ENCODE peak calls at places on chromosomes 13 and 19, in ten cellular contexts. One of them, this sample, is unnamed.
A peak's percentile ranks its signal among the peaks of the same experiment; 100 is the strongest.

GRCh38 chr13:109180905-109181425 is 551.6 kb downstream of the MYO16 start:
- DNase-seq in K562: no peak
- DNase-seq in transverse colon: no peak
- DNase-seq in IMR-90: peak; percentile 90
- DNase-seq in breast epithelium: no peak
- DNase-seq in A549: no peak
- DNase-seq in ovary: no peak
- DNase-seq in GM12891: no peak
- DNase-seq in stomach: no peak
- DNase-seq in H54: peak; percentile 44
- DNase-seq in this sample: no peak

GRCh38 chr19:30070970-30071632 is 129.1 kb downstream of the URI1 start:
- DNase-seq in K562: no peak
- DNase-seq in transverse colon: peak; percentile 4
- DNase-seq in IMR-90: no peak
- DNase-seq in breast epithelium: no peak
- DNase-seq in A549: no peak
- DNase-seq in ovary: no peak
- DNase-seq in GM12891: no peak
- DNase-seq in stomach: no peak
- DNase-seq in H54: no peak
- DNase-seq in this sample: no peak

GRCh38 chr13:98450495-98451167 is 126.3 kb downstream of the STK24 start:
- DNase-seq in K562: no peak
- DNase-seq in transverse colon: no peak
- DNase-seq in IMR-90: no peak
- DNase-seq in breast epithelium: no peak
- DNase-seq in A549: no peak
- DNase-seq in ovary: no peak
- DNase-seq in GM12891: no peak
- DNase-seq in stomach: no peak
- DNase-seq in H54: no peak
- DNase-seq in this sample: no peak

GRCh38 chr13:40617801-40618356 is 48.6 kb downstream of the FOXO1 start:
- DNase-seq in K562: no peak
- DNase-seq in transverse colon: no peak
- DNase-seq in IMR-90: no peak
- DNase-seq in breast epithelium: no peak
- DNase-seq in A549: no peak
- DNase-seq in ovary: no peak
- DNase-seq in GM12891: no peak
- DNase-seq in stomach: no peak
- DNase-seq in H54: no peak
- DNase-seq in this sample: no peak

GRCh38 chr19:49950590-49950948 is 10.4 kb downstream of the SIGLEC11 start:
- DNase-seq in K562: no peak
- DNase-seq in transverse colon: no peak
- DNase-seq in IMR-90: no peak
- DNase-seq in breast epithelium: no peak
- DNase-seq in A549: no peak
- DNase-seq in ovary: no peak
- DNase-seq in GM12891: no peak
- DNase-seq in stomach: no peak
- DNase-seq in H54: no peak
- DNase-seq in this sample: no peak

GRCh38 chr13:55214851-55215345 is 1925.8 kb upstream of the PRR20A start:
- DNase-seq in K562: no peak
- DNase-seq in transverse colon: no peak
- DNase-seq in IMR-90: no peak
- DNase-seq in breast epithelium: no peak
- DNase-seq in A549: no peak
- DNase-seq in ovary: no peak
- DNase-seq in GM12891: no peak
- DNase-seq in stomach: no peak
- DNase-seq in H54: no peak
- DNase-seq in this sample: no peak

GRCh38 chr13:105914637-105915036 is 620.8 kb downstream of the EFNB2 start:
- DNase-seq in K562: no peak
- DNase-seq in transverse colon: no peak
- DNase-seq in IMR-90: peak; percentile 95
- DNase-seq in breast epithelium: no peak
- DNase-seq in A549: no peak
- DNase-seq in ovary: no peak
- DNase-seq in GM12891: no peak
- DNase-seq in stomach: no peak
- DNase-seq in H54: no peak
- DNase-seq in this sample: no peak

GRCh38 chr13:31409678-31410356 is 210.0 kb downstream of the B3GLCT start:
- DNase-seq in K562: no peak
- DNase-seq in transverse colon: no peak
- DNase-seq in IMR-90: no peak
- DNase-seq in breast epithelium: no peak
- DNase-seq in A549: no peak
- DNase-seq in ovary: no peak
- DNase-seq in GM12891: no peak
- DNase-seq in stomach: no peak
- DNase-seq in H54: no peak
- DNase-seq in this sample: no peak

GRCh38 chr13:113882716-113883115 is 18.8 kb upstream of the GAS6 start:
- DNase-seq in K562: no peak
- DNase-seq in transverse colon: no peak
- DNase-seq in IMR-90: no peak
- DNase-seq in breast epithelium: no peak
- DNase-seq in A549: no peak
- DNase-seq in ovary: no peak
- DNase-seq in GM12891: no peak
- DNase-seq in stomach: no peak
- DNase-seq in H54: no peak
- DNase-seq in this sample: no peak

GRCh38 chr19:35901055-35901644 is 810 bp upstream of the NFKBID start:
- DNase-seq in K562: no peak
- DNase-seq in transverse colon: no peak
- DNase-seq in IMR-90: peak; percentile 51
- DNase-seq in breast epithelium: no peak
- DNase-seq in A549: no peak
- DNase-seq in ovary: no peak
- DNase-seq in GM12891: no peak
- DNase-seq in stomach: no peak
- DNase-seq in H54: peak; percentile 69
- DNase-seq in this sample: no peak

GRCh38 chr13:42997381-42997780 is 5.3 kb upstream of the EPSTI1 start:
- DNase-seq in K562: no peak
- DNase-seq in transverse colon: no peak
- DNase-seq in IMR-90: peak; percentile 40
- DNase-seq in breast epithelium: no peak
- DNase-seq in A549: no peak
- DNase-seq in ovary: no peak
- DNase-seq in GM12891: no peak
- DNase-seq in stomach: no peak
- DNase-seq in H54: no peak
- DNase-seq in this sample: no peak

GRCh38 chr13:46211521-46212351 is at the start of gene LRRC63:
- DNase-seq in K562: peak; percentile 67
- DNase-seq in transverse colon: peak; percentile 87
- DNase-seq in IMR-90: no peak
- DNase-seq in breast epithelium: peak; percentile 54
- DNase-seq in A549: peak; percentile 38
- DNase-seq in ovary: peak; percentile 27
- DNase-seq in GM12891: peak; percentile 59
- DNase-seq in stomach: peak; percentile 87
- DNase-seq in H54: peak; percentile 35
- DNase-seq in this sample: peak; percentile 93

DNA sequence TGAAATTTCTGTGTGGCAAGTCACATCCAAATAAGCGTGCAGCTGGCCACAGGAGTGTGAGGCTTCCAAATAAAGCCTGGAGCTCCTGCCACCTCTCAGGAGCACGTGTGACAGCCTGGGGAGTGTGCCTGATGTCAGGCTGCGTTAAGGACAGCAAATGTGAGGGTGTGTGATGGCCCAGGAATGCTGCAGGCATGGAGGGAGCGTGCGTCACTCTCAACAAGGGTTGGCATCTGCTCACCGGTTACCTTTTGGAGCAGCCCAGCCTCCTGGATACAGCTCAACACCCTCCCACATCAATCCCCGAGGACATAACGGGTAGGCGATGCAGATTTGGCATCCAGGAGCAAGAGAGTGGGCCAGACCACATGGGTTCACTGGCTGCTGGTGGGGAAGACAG is 19.0 kb downstream of the NUMBL start:
- DNase-seq in K562: no peak
- DNase-seq in transverse colon: no peak
- DNase-seq in IMR-90: no peak
- DNase-seq in breast epithelium: peak; percentile 81
- DNase-seq in A549: no peak
- DNase-seq in ovary: no peak
- DNase-seq in GM12891: no peak
- DNase-seq in stomach: no peak
- DNase-seq in H54: no peak
- DNase-seq in this sample: no peak
- TF ChIP-seq POLR2A in K562: no peak
- TF ChIP-seq POLR2A in transverse colon: no peak
- TF ChIP-seq POLR2A in IMR-90: no peak
- TF ChIP-seq POLR2A in breast epithelium: no peak
- TF ChIP-seq POLR2A in A549: peak; percentile 11
- TF ChIP-seq POLR2A in ovary: no peak
- TF ChIP-seq POLR2A in GM12891: no peak
- TF ChIP-seq POLR2A in stomach: no peak
- TF ChIP-seq POLR2A in H54: no peak
- TF ChIP-seq POLR2A in this sample: no peak

GRCh38 chr13:24746618-24747247 is 17.2 kb upstream of the RNF17 start:
- DNase-seq in K562: no peak
- DNase-seq in transverse colon: no peak
- DNase-seq in IMR-90: no peak
- DNase-seq in breast epithelium: no peak
- DNase-seq in A549: peak; percentile 17
- DNase-seq in ovary: no peak
- DNase-seq in GM12891: no peak
- DNase-seq in stomach: no peak
- DNase-seq in H54: no peak
- DNase-seq in this sample: peak; percentile 8
- TF ChIP-seq POLR2A in K562: no peak
- TF ChIP-seq POLR2A in transverse colon: no peak
- TF ChIP-seq POLR2A in IMR-90: no peak
- TF ChIP-seq POLR2A in breast epithelium: no peak
- TF ChIP-seq POLR2A in A549: no peak
- TF ChIP-seq POLR2A in ovary: no peak
- TF ChIP-seq POLR2A in GM12891: no peak
- TF ChIP-seq POLR2A in stomach: no peak
- TF ChIP-seq POLR2A in H54: no peak
- TF ChIP-seq POLR2A in this sample: no peak

GRCh38 chr19:51793994-51794393 is 963 bp upstream of the FPR3 start:
- DNase-seq in K562: no peak
- DNase-seq in transverse colon: no peak
- DNase-seq in IMR-90: no peak
- DNase-seq in breast epithelium: no peak
- DNase-seq in A549: no peak
- DNase-seq in ovary: no peak
- DNase-seq in GM12891: no peak
- DNase-seq in stomach: no peak
- DNase-seq in H54: no peak
- DNase-seq in this sample: no peak

GRCh38 chr19:51798958-51799310 is 4.0 kb downstream of the FPR3 start:
- DNase-seq in K562: no peak
- DNase-seq in transverse colon: peak; percentile 11
- DNase-seq in IMR-90: no peak
- DNase-seq in breast epithelium: no peak
- DNase-seq in A549: no peak
- DNase-seq in ovary: no peak
- DNase-seq in GM12891: no peak
- DNase-seq in stomach: no peak
- DNase-seq in H54: no peak
- DNase-seq in this sample: no peak

GRCh38 chr19:51798127-51798526 is 3.2 kb downstream of the FPR3 start:
- DNase-seq in K562: no peak
- DNase-seq in transverse colon: no peak
- DNase-seq in IMR-90: no peak
- DNase-seq in breast epithelium: no peak
- DNase-seq in A549: no peak
- DNase-seq in ovary: no peak
- DNase-seq in GM12891: no peak
- DNase-seq in stomach: no peak
- DNase-seq in H54: no peak
- DNase-seq in this sample: no peak

GRCh38 chr19:51794865-51795490 is at the start of gene FPR3:
- DNase-seq in K562: no peak
- DNase-seq in transverse colon: no peak
- DNase-seq in IMR-90: no peak
- DNase-seq in breast epithelium: no peak
- DNase-seq in A549: no peak
- DNase-seq in ovary: no peak
- DNase-seq in GM12891: no peak
- DNase-seq in stomach: no peak
- DNase-seq in H54: no peak
- DNase-seq in this sample: no peak

GRCh38 chr19:51796195-51796679 is 1.3 kb downstream of the FPR3 start:
- DNase-seq in K562: peak; percentile 63
- DNase-seq in transverse colon: no peak
- DNase-seq in IMR-90: no peak
- DNase-seq in breast epithelium: no peak
- DNase-seq in A549: no peak
- DNase-seq in ovary: no peak
- DNase-seq in GM12891: no peak
- DNase-seq in stomach: no peak
- DNase-seq in H54: no peak
- DNase-seq in this sample: peak; percentile 72
- TF ChIP-seq POLR2A in K562: peak; percentile 59
- TF ChIP-seq POLR2A in transverse colon: peak; percentile 39
- TF ChIP-seq POLR2A in IMR-90: no peak
- TF ChIP-seq POLR2A in breast epithelium: no peak
- TF ChIP-seq POLR2A in A549: no peak
- TF ChIP-seq POLR2A in ovary: no peak
- TF ChIP-seq POLR2A in GM12891: no peak
- TF ChIP-seq POLR2A in stomach: no peak
- TF ChIP-seq POLR2A in H54: no peak
- TF ChIP-seq POLR2A in this sample: peak; percentile 73

DNA sequence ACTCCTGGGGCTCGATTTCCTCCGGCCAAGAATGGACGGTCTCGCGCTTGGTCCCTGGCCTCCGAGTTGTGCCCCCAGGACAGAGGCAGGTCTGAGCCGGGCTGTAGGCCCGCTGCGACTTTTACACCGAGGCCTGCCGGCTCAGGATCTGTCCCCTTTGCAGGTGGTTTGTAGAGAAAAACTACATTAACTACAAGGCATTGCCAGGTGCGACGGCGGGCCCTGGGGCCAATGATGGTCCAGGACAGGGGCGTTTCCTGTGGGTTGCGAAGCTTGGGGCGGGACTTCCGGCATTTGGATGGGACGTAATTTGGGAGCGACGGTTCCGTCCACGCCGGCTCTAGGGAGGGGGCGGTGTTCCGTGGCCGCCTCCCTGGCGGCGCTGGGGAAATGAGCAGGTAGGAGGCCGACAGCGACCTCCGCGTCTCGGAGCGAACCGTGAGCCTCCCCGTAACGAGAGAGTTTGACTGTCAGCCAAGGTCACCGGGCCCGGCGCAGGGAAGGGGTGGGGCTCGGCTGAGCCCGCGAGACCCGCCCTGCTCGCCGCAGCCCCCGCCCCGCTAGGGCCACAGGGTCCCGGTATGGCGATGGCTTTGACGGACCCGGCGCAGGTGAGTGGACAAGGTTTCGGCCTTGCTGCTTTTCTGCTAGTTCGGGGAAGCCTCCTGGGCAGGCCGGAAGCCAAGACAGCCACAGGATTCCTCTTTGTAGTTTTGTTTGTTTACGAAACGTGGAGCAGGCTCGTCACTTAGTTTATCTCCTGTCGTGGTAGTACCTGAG is at the start of gene ZNF805:
- DNase-seq in K562: peak; percentile 94
- DNase-seq in transverse colon: peak; percentile 97
- DNase-seq in IMR-90: peak; percentile 89
- DNase-seq in breast epithelium: peak; percentile 94
- DNase-seq in A549: peak; percentile 96
- DNase-seq in ovary: peak; percentile 95
- DNase-seq in GM12891: peak; percentile 94
- DNase-seq in stomach: peak; percentile 97
- DNase-seq in H54: peak; percentile 99
- DNase-seq in this sample: peak; percentile 94
- TF ChIP-seq POLR2A in K562: peak; percentile 84
- TF ChIP-seq POLR2A in transverse colon: peak; percentile 74
- TF ChIP-seq POLR2A in IMR-90: peak; percentile 82
- TF ChIP-seq POLR2A in breast epithelium: peak; percentile 18
- TF ChIP-seq POLR2A in A549: peak; percentile 65
- TF ChIP-seq POLR2A in ovary: peak; percentile 68
- TF ChIP-seq POLR2A in GM12891: peak; percentile 75
- TF ChIP-seq POLR2A in stomach: no peak
- TF ChIP-seq POLR2A in H54: peak; percentile 93
- TF ChIP-seq POLR2A in this sample: peak; percentile 85